ENCODE peak calls at places on chromosomes 2 and 18, in four cellular contexts. M is GM06990, Z is cardiac fibroblast, V is foreskin fibroblast. K is an unnamed sample.

GRCh38 chr2:129187379-129187778 is 792.1 kb upstream of the RAB6C start:
- DNase-seq in M (no peak), V (no peak), Z (no peak), K (no peak)

GRCh38 chr2:37776487-37776886 is 105.0 kb upstream of the CDC42EP3 start:
- DNase-seq in Z (peak), M (no peak), V (peak), K (peak)

GRCh38 chr2:108449410-108450200 is 599 bp downstream of the GCC2 start:
- DNase-seq in V (peak), Z (peak), M (no peak), K (peak)

GRCh38 chr18:1539276-1539675 is 634.6 kb downstream of the ADCYAP1 start:
- DNase-seq in V (no peak), M (no peak), Z (no peak), K (no peak)

GRCh38 chr2:85950743-85951142 is 62.0 kb upstream of the ST3GAL5 start:
- DNase-seq in V (no peak), M (no peak), Z (no peak), K (no peak)

GRCh38 chr2:152472524-152472923 is 137.6 kb downstream of the FMNL2 start:
- DNase-seq in V (no peak), M (no peak), Z (no peak), K (peak)

GRCh38 chr2:219289537-219290361 is 10.6 kb downstream of the DNAJB2 start:
- DNase-seq in V (peak), Z (peak), M (no peak), K (peak)

GRCh38 chr2:5867045-5867444 is 174.9 kb downstream of the SOX11 start:
- DNase-seq in M (no peak), V (no peak), Z (no peak), K (no peak)

DNA sequence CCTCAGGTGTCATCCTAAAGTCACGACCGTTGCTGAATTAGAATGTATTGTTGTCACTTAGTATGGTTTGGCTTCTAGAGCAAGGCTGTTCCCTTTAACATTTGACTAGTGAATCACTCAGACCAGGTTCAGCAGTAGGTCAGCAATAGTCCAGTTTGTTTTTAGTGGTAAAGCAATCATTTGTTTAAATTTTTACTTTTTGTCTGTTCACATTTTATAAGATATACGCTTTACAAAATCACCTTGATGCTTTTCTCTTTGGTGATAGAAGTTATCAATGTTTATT is 1.2 kb downstream of the BABAM2 start:
- DNase-seq in Z (peak), M (no peak), V (no peak), K (no peak)
- H3K4me3 ChIP-seq in Z (no peak), M (peak), V (no peak), K (no peak)

DNA sequence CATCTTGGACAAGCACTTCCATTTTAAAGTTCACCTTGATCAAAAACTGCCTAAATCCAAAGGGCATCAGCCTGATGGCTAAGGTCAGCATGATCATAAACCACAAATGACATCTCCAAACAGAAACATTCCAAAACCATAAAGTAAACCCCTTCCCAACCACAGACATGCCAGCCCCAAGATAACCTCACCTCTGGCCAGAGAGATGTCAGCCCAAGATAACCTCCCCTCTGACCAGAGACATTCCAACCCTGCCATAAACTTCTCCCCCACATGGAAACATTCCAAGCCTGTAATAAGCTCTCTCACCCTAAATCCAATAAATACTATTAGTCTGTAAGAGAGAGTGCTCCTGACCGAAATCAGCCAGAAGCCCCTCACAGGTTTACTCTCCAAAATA is 18.6 kb upstream of the MARCO start:
- DNase-seq in M (no peak), V (no peak), Z (no peak), K (no peak)
- H3K4me3 ChIP-seq in M (no peak), V (no peak), Z (no peak), K (no peak)

DNA sequence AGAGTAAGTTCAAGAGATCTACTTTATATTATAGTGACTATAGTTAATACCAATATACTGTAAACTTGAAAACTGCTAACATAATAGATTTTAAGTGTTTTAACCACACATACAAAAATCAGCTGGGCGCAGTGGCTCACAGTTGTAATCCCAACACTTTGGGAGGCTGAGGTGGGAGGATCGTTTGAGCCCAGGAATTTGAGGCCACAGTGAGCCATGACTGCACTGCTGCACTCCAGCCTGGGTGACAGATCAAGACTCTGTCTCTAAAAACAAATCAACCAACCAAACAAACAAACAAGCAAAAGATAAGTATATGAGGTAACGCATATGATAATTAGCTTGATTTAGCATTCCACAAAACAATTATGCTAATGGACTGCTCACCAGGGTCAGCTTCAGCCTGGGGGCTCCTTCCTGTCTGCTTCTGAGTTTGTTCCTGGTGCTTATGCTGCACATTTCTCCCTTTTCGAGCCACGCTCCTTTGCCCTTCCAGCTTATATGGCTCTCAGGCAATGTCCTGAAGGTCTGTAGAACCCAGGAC is 357.7 kb downstream of the EN1 start:
- DNase-seq in M (no peak), V (no peak), Z (no peak), K (no peak)
- H3K4me3 ChIP-seq in M (no peak), V (no peak), Z (no peak), K (no peak)

GRCh38 chr2:28359222-28360065 is 33.2 kb upstream of the FOSL2 start:
- DNase-seq in M (peak), Z (peak), V (no peak), K (peak)

GRCh38 chr2:28357055-28357454 is 35.6 kb upstream of the FOSL2 start:
- DNase-seq in M (no peak), Z (no peak), V (no peak), K (no peak)

GRCh38 chr2:28360066-28360741 is 32.5 kb upstream of the FOSL2 start:
- DNase-seq in Z (no peak), M (no peak), V (no peak), K (peak)

GRCh38 chr2:28357948-28358667 is 34.5 kb upstream of the FOSL2 start:
- DNase-seq in Z (no peak), V (no peak), M (no peak), K (no peak)

DNA sequence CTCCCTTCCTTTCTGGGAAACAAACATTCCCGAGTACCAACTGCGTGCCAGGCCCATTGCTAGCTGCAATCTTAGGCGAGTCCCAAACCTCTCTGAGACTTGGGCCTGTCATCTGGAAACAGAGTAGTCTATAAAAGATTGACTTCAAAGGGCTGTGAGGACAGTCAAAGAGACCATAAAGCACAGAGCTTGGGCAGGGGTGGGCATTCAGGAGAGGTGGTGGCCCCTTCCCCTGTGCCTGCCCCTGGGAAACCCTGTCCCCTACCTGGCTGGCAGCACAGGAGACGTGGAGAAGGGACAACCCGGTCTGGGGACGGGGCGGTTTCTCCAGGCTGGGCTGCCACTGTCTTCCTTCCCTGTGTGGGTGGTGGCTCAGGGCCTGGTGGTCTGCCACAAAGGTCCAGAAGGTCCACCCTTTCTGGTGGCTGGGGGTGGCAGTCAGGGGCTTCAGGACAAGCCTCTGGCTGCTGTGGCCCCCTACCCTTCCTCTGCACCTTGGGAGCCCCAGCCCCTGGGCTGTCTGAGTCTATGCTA is 33.9 kb upstream of the FOSL2 start:
- DNase-seq in V (no peak), M (no peak), Z (no peak), K (no peak)
- H3K4me3 ChIP-seq in V (no peak), M (no peak), Z (no peak), K (no peak)

K was measured in fibroblast of villous mesenchyme.